ENCODE peak calls at places on chromosomes 1 and 21, in seven cellular contexts. I, Q, W, K, Z, J and X are unnamed samples.

GRCh38 chr1:52426391-52426790 is 22.0 kb downstream of the PRPF38A start:
- DNase-seq in Q (no peak), Z (no peak), I (no peak), K (no peak), J (peak), W (no peak), X (no peak)

GRCh38 chr21:35095859-35096291 is 46.8 kb upstream of the RUNX1 start:
- DNase-seq in Q (no peak), I (no peak), W (no peak), J (no peak), K (no peak), Z (no peak), X (no peak)

GRCh38 chr1:79396901-79397300 is 390.4 kb upstream of the ADGRL4 start:
- DNase-seq in J (no peak), Q (no peak), Z (no peak), W (no peak), K (no peak), I (no peak), X (no peak)

GRCh38 chr1:8040586-8040985 is 14.5 kb upstream of the ERRFI1 start:
- DNase-seq in J (peak), W (peak), Q (no peak), K (peak), I (no peak), Z (no peak), X (no peak)

GRCh38 chr1:185565314-185565713 is 168.9 kb upstream of the HMCN1 start:
- DNase-seq in K (peak), Q (no peak), Z (no peak), J (peak), I (no peak), W (peak), X (no peak)

GRCh38 chr1:25195835-25196234 is 36.5 kb downstream of the SYF2 start:
- DNase-seq in I (no peak), J (no peak), Z (no peak), W (no peak), Q (no peak), K (no peak), X (no peak)

GRCh38 chr1:32580348-32581017 is 41.3 kb downstream of the ZBTB8A start:
- DNase-seq in W (no peak), Q (peak), Z (no peak), K (no peak), J (no peak), I (no peak), X (no peak)

GRCh38 chr1:209601809-209602657 is 18.5 kb downstream of the CAMK1G start:
- DNase-seq in I (no peak), W (no peak), J (peak), Q (peak), K (no peak), Z (peak), X (no peak)

DNA sequence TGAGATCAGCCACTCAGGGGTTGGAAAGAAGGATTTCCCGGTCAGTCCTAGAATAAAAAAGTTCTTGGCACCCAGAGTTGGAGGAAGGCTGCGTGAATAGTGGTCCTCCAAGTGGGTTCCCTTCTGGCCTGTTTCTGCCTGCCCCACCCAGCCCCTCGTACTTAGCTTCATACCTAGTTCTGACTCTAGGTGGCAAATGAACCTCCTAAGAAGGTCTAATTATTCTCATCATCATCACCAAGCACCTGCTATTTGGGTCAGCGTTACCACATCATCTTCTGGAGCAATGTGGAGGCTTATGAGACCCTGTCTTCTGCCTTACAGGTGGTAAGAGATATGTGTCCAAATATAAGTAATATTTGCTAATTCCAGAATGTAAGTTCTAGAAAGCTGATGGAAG is 35.9 kb upstream of the NFASC start:
- DNase-seq in K (no peak), I (no peak), J (no peak), W (no peak), Q (peak), Z (no peak), X (no peak)
- TF ChIP-seq CTCF in K (no peak), I (no peak), J (no peak), W (no peak), Q (no peak), Z (no peak), X (no peak)

DNA sequence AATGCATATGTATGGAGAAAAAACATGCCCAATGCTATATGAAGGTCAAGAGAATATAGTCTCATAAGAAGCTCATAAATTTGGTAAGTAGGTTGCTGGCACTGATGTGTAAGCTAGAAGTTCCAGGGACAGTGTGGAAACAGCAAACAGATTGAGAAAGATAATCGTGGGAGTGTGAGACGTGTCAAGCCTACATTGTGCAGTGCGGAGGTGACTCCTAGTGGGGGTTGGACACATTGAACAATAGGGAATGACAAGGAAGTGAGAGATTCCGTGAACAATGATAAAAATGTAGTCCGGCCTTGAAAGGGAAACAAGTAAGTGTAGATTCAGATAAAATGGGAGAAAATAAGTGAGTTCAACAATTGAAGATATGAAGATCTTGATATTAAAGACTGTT is 788.4 kb upstream of the PRMT6 start:
- DNase-seq in W (no peak), Q (peak), I (peak), Z (peak), J (no peak), K (no peak), X (peak)
- TF ChIP-seq CTCF in W (peak), Q (peak), I (no peak), Z (no peak), J (no peak), K (peak), X (peak)

DNA sequence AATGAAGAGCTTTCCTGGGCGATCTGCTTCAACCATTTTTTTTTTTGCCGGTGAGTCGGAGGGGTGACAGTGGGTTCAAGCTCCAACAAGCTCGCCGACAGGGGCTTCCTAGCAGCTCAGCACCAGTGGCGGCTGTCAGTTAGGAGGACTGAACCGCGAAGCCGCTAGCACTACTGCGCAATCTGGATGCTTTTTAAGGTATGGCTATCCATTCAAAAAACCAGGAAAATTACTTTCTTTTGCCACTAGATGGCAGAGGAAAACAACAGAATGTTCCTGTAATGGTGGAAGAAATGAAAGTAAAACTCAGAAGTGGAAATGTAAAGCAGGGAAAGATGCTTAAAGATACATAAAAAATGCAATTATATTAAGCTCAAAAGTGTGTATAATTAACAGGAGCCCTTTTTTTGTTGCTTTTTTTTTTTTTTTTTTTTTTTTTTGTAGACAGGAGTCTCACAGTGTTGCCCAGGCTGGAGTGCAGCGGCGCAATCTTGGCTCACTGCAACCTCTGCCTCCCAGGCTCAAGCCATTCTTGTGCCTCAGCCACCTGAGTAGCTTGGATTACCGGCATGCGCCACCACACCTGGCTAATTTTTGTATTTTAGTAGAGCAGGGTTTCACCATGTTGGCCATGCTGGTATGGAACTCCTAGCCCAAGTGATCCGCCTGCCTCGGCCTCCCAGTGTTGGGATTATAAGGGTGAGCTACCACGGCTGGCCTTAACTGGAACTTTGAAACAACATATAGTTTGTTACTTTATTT is 8.5 kb downstream of the KYAT3 start:
- DNase-seq in I (no peak), K (no peak), Z (no peak), J (peak), W (no peak), Q (peak), X (no peak)
- TF ChIP-seq CTCF in I (peak), K (peak), Z (peak), J (peak), W (peak), Q (peak), X (peak)

GRCh38 chr1:2832506-2833453 is 31.3 kb upstream of the TTC34 start:
- DNase-seq in W (no peak), I (no peak), K (no peak), Z (no peak), Q (no peak), J (no peak), X (no peak)

GRCh38 chr1:2831596-2832212 is 30.2 kb upstream of the TTC34 start:
- DNase-seq in J (no peak), Q (no peak), K (no peak), I (no peak), W (no peak), Z (no peak), X (no peak)

GRCh38 chr1:2828586-2829250 is 27.2 kb upstream of the TTC34 start:
- DNase-seq in Q (no peak), K (no peak), Z (no peak), W (no peak), J (no peak), I (no peak), X (no peak)

GRCh38 chr1:2829846-2830615 is 28.5 kb upstream of the TTC34 start:
- DNase-seq in Q (no peak), Z (no peak), I (no peak), K (no peak), W (no peak), J (no peak), X (no peak)

GRCh38 chr1:2830761-2831425 is 29.4 kb upstream of the TTC34 start:
- DNase-seq in Z (no peak), J (no peak), I (no peak), W (no peak), Q (no peak), K (no peak), X (no peak)
- TF ChIP-seq CTCF in Z (no peak), J (no peak), I (no peak), W (no peak), Q (no peak), K (no peak), X (no peak)

GRCh38 chr1:47980501-47980900 is 16.7 kb downstream of the TRABD2B start:
- DNase-seq in J (no peak), K (no peak), I (no peak), W (no peak), Q (no peak), Z (no peak), X (no peak)

GRCh38 chr1:47983677-47984076 is 13.5 kb downstream of the TRABD2B start:
- DNase-seq in Z (no peak), Q (no peak), J (no peak), W (no peak), I (no peak), K (no peak), X (no peak)

GRCh38 chr1:47985001-47985400 is 12.2 kb downstream of the TRABD2B start:
- DNase-seq in J (no peak), K (no peak), I (no peak), Z (no peak), Q (no peak), W (no peak), X (no peak)

GRCh38 chr1:47984175-47984789 is 12.9 kb downstream of the TRABD2B start:
- DNase-seq in Q (peak), Z (peak), K (peak), I (peak), J (no peak), W (no peak), X (no peak)

DNA sequence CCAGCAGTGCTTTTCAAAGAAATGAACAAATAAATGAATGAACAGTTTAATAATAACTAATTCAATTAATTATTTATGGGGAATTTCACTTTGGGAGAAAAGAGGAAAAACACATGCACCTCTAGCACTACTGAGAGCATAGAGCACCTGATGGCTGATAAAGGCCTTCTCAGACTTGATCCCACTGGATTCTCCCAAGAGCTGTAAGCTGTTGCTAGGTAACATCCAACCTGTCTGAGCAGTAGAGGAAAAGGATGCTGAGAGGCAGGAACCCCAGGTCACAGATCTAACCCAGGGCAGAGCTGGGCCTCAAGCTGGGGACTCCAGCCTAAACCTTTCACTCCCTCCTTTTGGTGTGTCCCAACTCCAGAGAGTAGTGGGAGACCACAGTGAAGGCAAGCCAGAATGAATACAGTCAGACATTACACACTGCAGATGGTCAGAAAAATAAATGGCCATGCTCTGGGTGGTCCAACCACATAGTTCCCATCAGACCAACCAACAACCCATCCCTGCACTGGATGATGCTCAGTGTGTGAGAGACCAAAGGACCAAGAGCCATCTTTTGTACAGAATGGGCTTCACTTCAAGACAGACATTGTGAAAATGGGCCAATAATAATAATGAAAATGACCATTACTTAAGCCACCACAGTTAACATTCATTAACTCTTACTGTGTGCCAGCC is 15.4 kb downstream of the TRABD2B start:
- DNase-seq in Z (no peak), I (no peak), W (no peak), K (no peak), J (no peak), Q (no peak), X (no peak)
- TF ChIP-seq CTCF in Z (no peak), I (no peak), W (no peak), K (no peak), J (no peak), Q (no peak), X (no peak)

GRCh38 chr1:153723687-153724086 is 4.2 kb upstream of the INTS3 start:
- DNase-seq in K (no peak), Z (no peak), I (no peak), W (no peak), J (no peak), Q (no peak), X (no peak)

GRCh38 chr1:153730468-153730988 is 2.7 kb downstream of the INTS3 start:
- DNase-seq in J (no peak), I (no peak), K (no peak), Z (no peak), W (no peak), Q (no peak), X (no peak)

GRCh38 chr1:153728305-153729066 is 636 bp downstream of the INTS3 start:
- DNase-seq in Q (peak), Z (peak), K (peak), J (peak), I (peak), W (no peak), X (peak)

DNA sequence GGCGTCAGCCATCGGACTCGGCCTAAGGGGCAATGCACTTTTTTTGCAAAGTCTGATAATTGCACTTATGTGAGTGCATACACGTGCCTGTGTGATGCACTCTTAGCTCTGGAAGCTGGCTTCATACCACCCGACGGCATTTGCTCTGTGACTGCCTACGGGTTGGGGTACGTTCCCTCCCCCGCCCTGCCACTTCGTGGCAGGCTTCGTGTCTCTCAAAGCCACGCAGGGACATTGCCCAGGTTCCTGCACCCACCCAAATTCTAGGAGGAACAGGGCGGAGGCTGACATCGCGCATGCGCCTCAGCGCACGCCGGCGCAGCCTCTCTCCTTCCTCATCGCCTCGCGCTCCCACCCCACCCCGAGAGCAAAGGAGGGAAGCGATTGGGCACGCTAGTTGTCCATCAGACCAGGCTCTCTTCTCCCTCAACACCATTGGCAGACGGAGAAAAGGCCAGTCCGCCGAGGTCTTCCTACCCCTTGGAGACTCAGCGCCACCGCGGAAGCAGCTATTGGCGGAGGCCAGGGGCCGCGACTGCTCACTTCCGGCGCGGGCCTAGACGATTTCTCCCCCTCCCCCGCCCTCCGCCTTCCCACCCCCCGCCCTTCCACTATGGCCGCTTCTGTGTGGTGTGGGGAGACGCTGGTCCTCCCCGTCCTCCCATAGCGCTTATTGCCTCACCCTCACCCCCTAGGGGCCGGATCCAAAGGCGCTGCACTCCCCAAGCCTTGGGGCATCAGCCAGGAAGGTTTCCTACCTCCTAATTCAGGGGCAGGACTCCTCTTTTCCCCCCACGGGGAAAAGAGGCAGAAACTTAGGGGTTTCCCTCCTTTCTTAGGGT is at the start of gene INTS3:
- DNase-seq in K (peak), W (peak), J (peak), Q (peak), Z (peak), I (peak), X (peak)
- TF ChIP-seq CTCF in K (no peak), W (peak), J (no peak), Q (peak), Z (no peak), I (no peak), X (peak)

DNA sequence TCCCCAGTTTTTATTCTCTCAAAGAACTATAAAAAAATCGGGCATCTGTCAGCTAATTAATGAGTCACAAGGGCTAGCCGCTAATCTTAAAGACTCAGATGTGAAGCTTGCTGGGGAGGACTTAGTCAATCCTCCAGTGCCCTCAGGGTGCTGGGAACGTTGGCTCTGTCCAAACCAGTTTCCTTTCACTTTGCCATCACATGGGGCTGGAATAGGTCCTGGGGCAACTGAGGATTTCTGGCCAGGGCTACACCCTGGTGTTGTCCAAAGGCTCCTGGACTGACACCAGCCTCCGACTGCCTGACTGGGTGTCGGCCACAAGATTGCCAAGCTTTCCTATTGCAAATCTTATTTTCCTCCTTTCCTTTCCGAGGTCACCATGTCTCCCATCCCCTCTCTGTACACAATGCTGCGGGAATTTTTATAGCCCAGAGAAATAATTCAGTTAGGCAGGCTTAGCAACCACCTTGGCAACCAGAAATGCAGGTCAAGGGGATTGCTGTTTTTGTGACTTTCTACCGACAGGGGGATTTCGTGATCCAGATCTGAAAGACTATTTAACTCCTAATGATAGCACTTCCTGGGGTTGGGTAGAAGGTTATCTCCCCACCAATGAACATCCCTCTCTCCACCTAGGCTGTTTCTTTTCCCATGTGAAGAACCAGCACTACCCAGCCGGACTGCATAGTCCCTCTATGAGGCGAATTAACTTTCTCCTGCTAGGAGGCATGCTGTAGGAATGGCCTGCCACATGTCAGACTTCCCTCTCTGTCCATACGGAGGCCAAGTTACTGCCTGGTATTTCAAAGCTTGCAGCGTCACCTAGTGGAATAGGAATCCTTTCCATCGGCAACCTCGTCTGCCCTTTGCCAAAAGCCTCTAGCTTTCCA is 29.9 kb upstream of the CTBS start:
- DNase-seq in K (peak), W (peak), Z (no peak), Q (peak), I (no peak), J (peak), X (no peak)
- TF ChIP-seq CTCF in K (peak), W (peak), Z (no peak), Q (peak), I (no peak), J (peak), X (no peak)